ENCODE peak calls at places on chromosome 16, in six cellular contexts. One of them, this sample, is unnamed.

GRCh38 chr16:13866073-13866472 is 53.9 kb upstream of the ERCC4 start:
- DNase-seq in Peyer's patch: peak; percentile 53
- DNase-seq in pancreas: peak; percentile 86
- DNase-seq in naive thymus-derived CD4-positive, alpha-beta T cell: peak; percentile 2
- DNase-seq in bronchial epithelial cell: peak; percentile 67
- DNase-seq in IMR-90: peak; percentile 73
- DNase-seq in this sample: peak; percentile 79

GRCh38 chr16:1876468-1876867 is 4.5 kb upstream of the MEIOB start:
- DNase-seq in Peyer's patch: no peak
- DNase-seq in pancreas: no peak
- DNase-seq in naive thymus-derived CD4-positive, alpha-beta T cell: no peak
- DNase-seq in bronchial epithelial cell: no peak
- DNase-seq in IMR-90: no peak
- DNase-seq in this sample: no peak

GRCh38 chr16:25210758-25211157 is 6.0 kb upstream of the AQP8 start:
- DNase-seq in Peyer's patch: no peak
- DNase-seq in pancreas: no peak
- DNase-seq in naive thymus-derived CD4-positive, alpha-beta T cell: no peak
- DNase-seq in bronchial epithelial cell: peak; percentile 21
- DNase-seq in IMR-90: peak; percentile 83
- DNase-seq in this sample: no peak

GRCh38 chr16:30997887-30998711 is 12.3 kb downstream of the STX1B start:
- DNase-seq in Peyer's patch: no peak
- DNase-seq in pancreas: no peak
- DNase-seq in naive thymus-derived CD4-positive, alpha-beta T cell: no peak
- DNase-seq in bronchial epithelial cell: peak; percentile 90
- DNase-seq in IMR-90: peak; percentile 84
- DNase-seq in this sample: peak; percentile 74

GRCh38 chr16:72986011-72986410 is 61.9 kb downstream of the ZFHX3 start:
- DNase-seq in Peyer's patch: no peak
- DNase-seq in pancreas: no peak
- DNase-seq in naive thymus-derived CD4-positive, alpha-beta T cell: no peak
- DNase-seq in bronchial epithelial cell: no peak
- DNase-seq in IMR-90: no peak
- DNase-seq in this sample: no peak

GRCh38 chr16:72783716-72784320 is 264.1 kb downstream of the ZFHX3 start:
- DNase-seq in Peyer's patch: no peak
- DNase-seq in pancreas: no peak
- DNase-seq in naive thymus-derived CD4-positive, alpha-beta T cell: no peak
- DNase-seq in bronchial epithelial cell: peak; percentile 11
- DNase-seq in IMR-90: peak; percentile 68
- DNase-seq in this sample: no peak

GRCh38 chr16:30949655-30950515 is 1.0 kb downstream of the ORAI3 start:
- DNase-seq in Peyer's patch: peak; percentile 85
- DNase-seq in pancreas: peak; percentile 74
- DNase-seq in naive thymus-derived CD4-positive, alpha-beta T cell: no peak
- DNase-seq in bronchial epithelial cell: peak; percentile 97
- DNase-seq in IMR-90: peak; percentile 80
- DNase-seq in this sample: no peak

GRCh38 chr16:11175850-11176341 is 80.1 kb downstream of the SOCS1 start:
- DNase-seq in Peyer's patch: no peak
- DNase-seq in pancreas: no peak
- DNase-seq in naive thymus-derived CD4-positive, alpha-beta T cell: no peak
- DNase-seq in bronchial epithelial cell: no peak
- DNase-seq in IMR-90: no peak
- DNase-seq in this sample: no peak

GRCh38 chr16:67278773-67279295 is 498 bp upstream of the PLEKHG4 start:
- DNase-seq in Peyer's patch: no peak
- DNase-seq in pancreas: no peak
- DNase-seq in naive thymus-derived CD4-positive, alpha-beta T cell: peak; percentile 42
- DNase-seq in bronchial epithelial cell: no peak
- DNase-seq in IMR-90: no peak
- DNase-seq in this sample: peak; percentile 84

GRCh38 chr16:50573947-50574751 is 26.0 kb downstream of the NKD1 start:
- DNase-seq in Peyer's patch: no peak
- DNase-seq in pancreas: no peak
- DNase-seq in naive thymus-derived CD4-positive, alpha-beta T cell: no peak
- DNase-seq in bronchial epithelial cell: no peak
- DNase-seq in IMR-90: no peak
- DNase-seq in this sample: peak; percentile 49

GRCh38 chr16:17448640-17449638 is 21.8 kb downstream of the XYLT1 start:
- DNase-seq in Peyer's patch: no peak
- DNase-seq in pancreas: peak; percentile 53
- DNase-seq in naive thymus-derived CD4-positive, alpha-beta T cell: peak; percentile 23
- DNase-seq in bronchial epithelial cell: no peak
- DNase-seq in IMR-90: no peak
- DNase-seq in this sample: no peak

GRCh38 chr16:49757744-49758069 is 98.2 kb downstream of the ZNF423 start:
- DNase-seq in Peyer's patch: no peak
- DNase-seq in pancreas: no peak
- DNase-seq in naive thymus-derived CD4-positive, alpha-beta T cell: no peak
- DNase-seq in bronchial epithelial cell: no peak
- DNase-seq in IMR-90: no peak
- DNase-seq in this sample: peak; percentile 83

GRCh38 chr16:15811778-15812750 is 44.8 kb downstream of the MYH11 start:
- DNase-seq in Peyer's patch: no peak
- DNase-seq in pancreas: peak; percentile 20
- DNase-seq in naive thymus-derived CD4-positive, alpha-beta T cell: no peak
- DNase-seq in bronchial epithelial cell: peak; percentile 64
- DNase-seq in IMR-90: peak; percentile 86
- DNase-seq in this sample: no peak

GRCh38 chr16:85943702-85944101 is 44.7 kb downstream of the IRF8 start:
- DNase-seq in Peyer's patch: no peak
- DNase-seq in pancreas: no peak
- DNase-seq in naive thymus-derived CD4-positive, alpha-beta T cell: no peak
- DNase-seq in bronchial epithelial cell: no peak
- DNase-seq in IMR-90: no peak
- DNase-seq in this sample: no peak

GRCh38 chr16:65767125-65767524 is 599.4 kb upstream of the CDH5 start:
- DNase-seq in Peyer's patch: no peak
- DNase-seq in pancreas: no peak
- DNase-seq in naive thymus-derived CD4-positive, alpha-beta T cell: no peak
- DNase-seq in bronchial epithelial cell: no peak
- DNase-seq in IMR-90: no peak
- DNase-seq in this sample: peak; percentile 21

GRCh38 chr16:57619133-57619605 is 9.3 kb upstream of the ADGRG1 start:
- DNase-seq in Peyer's patch: no peak
- DNase-seq in pancreas: no peak
- DNase-seq in naive thymus-derived CD4-positive, alpha-beta T cell: no peak
- DNase-seq in bronchial epithelial cell: no peak
- DNase-seq in IMR-90: no peak
- DNase-seq in this sample: no peak

GRCh38 chr16:76882105-76882504 is 308.9 kb upstream of the MON1B start:
- DNase-seq in Peyer's patch: no peak
- DNase-seq in pancreas: no peak
- DNase-seq in naive thymus-derived CD4-positive, alpha-beta T cell: no peak
- DNase-seq in bronchial epithelial cell: peak; percentile 2
- DNase-seq in IMR-90: no peak
- DNase-seq in this sample: no peak

GRCh38 chr16:79509221-79509631 is 91.3 kb downstream of the MAF start:
- DNase-seq in Peyer's patch: no peak
- DNase-seq in pancreas: peak; percentile 18
- DNase-seq in naive thymus-derived CD4-positive, alpha-beta T cell: no peak
- DNase-seq in bronchial epithelial cell: no peak
- DNase-seq in IMR-90: no peak
- DNase-seq in this sample: peak; percentile 37

GRCh38 chr16:31242197-31242596 is 17.6 kb upstream of the ITGAM start:
- DNase-seq in Peyer's patch: no peak
- DNase-seq in pancreas: no peak
- DNase-seq in naive thymus-derived CD4-positive, alpha-beta T cell: no peak
- DNase-seq in bronchial epithelial cell: no peak
- DNase-seq in IMR-90: peak; percentile 4
- DNase-seq in this sample: no peak

GRCh38 chr16:13343981-13344380 is 442.6 kb downstream of the SHISA9 start:
- DNase-seq in Peyer's patch: no peak
- DNase-seq in pancreas: no peak
- DNase-seq in naive thymus-derived CD4-positive, alpha-beta T cell: no peak
- DNase-seq in bronchial epithelial cell: no peak
- DNase-seq in IMR-90: no peak
- DNase-seq in this sample: no peak

GRCh38 chr16:3971706-3972105 is 91.2 kb upstream of the CREBBP start:
- DNase-seq in Peyer's patch: no peak
- DNase-seq in pancreas: no peak
- DNase-seq in naive thymus-derived CD4-positive, alpha-beta T cell: no peak
- DNase-seq in bronchial epithelial cell: no peak
- DNase-seq in IMR-90: peak; percentile 47
- DNase-seq in this sample: peak; percentile 26

GRCh38 chr16:3979070-3979469 is 98.6 kb upstream of the CREBBP start:
- DNase-seq in Peyer's patch: no peak
- DNase-seq in pancreas: no peak
- DNase-seq in naive thymus-derived CD4-positive, alpha-beta T cell: no peak
- DNase-seq in bronchial epithelial cell: no peak
- DNase-seq in IMR-90: no peak
- DNase-seq in this sample: peak; percentile 48

GRCh38 chr16:3977376-3977775 is 96.9 kb upstream of the CREBBP start:
- DNase-seq in Peyer's patch: no peak
- DNase-seq in pancreas: no peak
- DNase-seq in naive thymus-derived CD4-positive, alpha-beta T cell: no peak
- DNase-seq in bronchial epithelial cell: no peak
- DNase-seq in IMR-90: no peak
- DNase-seq in this sample: peak; percentile 32

GRCh38 chr16:3971261-3971660 is 90.7 kb upstream of the CREBBP start:
- DNase-seq in Peyer's patch: no peak
- DNase-seq in pancreas: no peak
- DNase-seq in naive thymus-derived CD4-positive, alpha-beta T cell: no peak
- DNase-seq in bronchial epithelial cell: peak; percentile 35
- DNase-seq in IMR-90: peak; percentile 98
- DNase-seq in this sample: no peak

DNA sequence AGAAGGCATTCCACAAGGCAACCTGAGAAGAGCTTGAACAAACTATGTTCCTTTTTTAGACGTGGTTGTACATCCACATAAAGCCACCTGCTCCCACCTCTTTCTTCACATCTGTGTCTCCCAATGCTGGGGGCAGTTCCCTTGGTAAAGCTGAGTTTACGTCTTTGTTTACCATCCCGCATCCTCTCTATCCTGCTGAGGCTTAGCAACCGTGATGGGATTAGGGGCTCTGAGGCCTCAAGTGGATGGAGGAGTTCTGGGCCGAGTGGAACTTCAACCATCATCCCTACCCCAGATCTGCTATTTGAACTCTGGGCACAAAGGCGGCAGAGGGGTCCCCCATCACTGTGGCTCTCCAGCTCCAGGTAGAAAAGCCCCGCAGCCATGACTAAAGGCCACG is 94.2 kb upstream of the CREBBP start:
- DNase-seq in Peyer's patch: no peak
- DNase-seq in pancreas: no peak
- DNase-seq in naive thymus-derived CD4-positive, alpha-beta T cell: no peak
- DNase-seq in bronchial epithelial cell: no peak
- DNase-seq in IMR-90: no peak
- DNase-seq in this sample: peak; percentile 55
- H3K36me3 ChIP-seq in Peyer's patch: peaks cover 29% of the 10 kb centered on the region
- H3K36me3 ChIP-seq in pancreas: peaks cover 12% of the 10 kb centered on the region
- H3K36me3 ChIP-seq in naive thymus-derived CD4-positive, alpha-beta T cell: no peaks in the 10 kb centered on the region
- H3K36me3 ChIP-seq in bronchial epithelial cell: peaks cover 4% of the 10 kb centered on the region
- H3K36me3 ChIP-seq in IMR-90: peaks cover 19% of the 10 kb centered on the region
- H3K36me3 ChIP-seq in this sample: no peaks in the 10 kb centered on the region

GRCh38 chr16:84819644-84820304 is at the start of gene CRISPLD2:
- DNase-seq in Peyer's patch: peak; percentile 92
- DNase-seq in pancreas: peak; percentile 83
- DNase-seq in naive thymus-derived CD4-positive, alpha-beta T cell: peak; percentile 90
- DNase-seq in bronchial epithelial cell: peak; percentile 71
- DNase-seq in IMR-90: peak; percentile 84
- DNase-seq in this sample: peak; percentile 100

GRCh38 chr16:84820305-84820684 is 510 bp downstream of the CRISPLD2 start:
- DNase-seq in Peyer's patch: no peak
- DNase-seq in pancreas: no peak
- DNase-seq in naive thymus-derived CD4-positive, alpha-beta T cell: no peak
- DNase-seq in bronchial epithelial cell: no peak
- DNase-seq in IMR-90: no peak
- DNase-seq in this sample: no peak

GRCh38 chr16:84821179-84821578 is 1.4 kb downstream of the CRISPLD2 start:
- DNase-seq in Peyer's patch: no peak
- DNase-seq in pancreas: no peak
- DNase-seq in naive thymus-derived CD4-positive, alpha-beta T cell: no peak
- DNase-seq in bronchial epithelial cell: no peak
- DNase-seq in IMR-90: no peak
- DNase-seq in this sample: no peak

GRCh38 chr16:84821728-84822676 is 2.2 kb downstream of the CRISPLD2 start:
- DNase-seq in Peyer's patch: no peak
- DNase-seq in pancreas: no peak
- DNase-seq in naive thymus-derived CD4-positive, alpha-beta T cell: no peak
- DNase-seq in bronchial epithelial cell: no peak
- DNase-seq in IMR-90: no peak
- DNase-seq in this sample: no peak

DNA sequence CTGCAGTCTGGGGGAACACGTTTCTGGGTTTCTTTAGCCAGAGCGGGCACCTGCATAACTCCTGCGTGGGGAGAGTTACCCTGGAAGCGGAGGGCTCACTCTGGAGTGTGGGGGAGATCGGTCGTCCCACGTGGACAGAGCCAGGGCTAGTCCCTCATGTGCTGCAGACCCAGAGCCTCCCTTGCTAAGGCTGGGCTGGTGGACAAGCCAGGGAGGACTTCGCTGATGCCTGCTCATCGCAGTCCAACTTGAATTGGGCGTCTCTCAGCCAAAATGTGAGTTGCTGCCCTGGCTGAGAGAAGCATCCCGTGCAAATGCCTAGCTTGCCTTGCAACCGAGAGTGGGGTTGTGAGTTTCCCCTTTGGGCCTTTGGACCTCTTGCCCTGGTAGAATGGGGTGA is 986 bp downstream of the CRISPLD2 start:
- DNase-seq in Peyer's patch: no peak
- DNase-seq in pancreas: no peak
- DNase-seq in naive thymus-derived CD4-positive, alpha-beta T cell: no peak
- DNase-seq in bronchial epithelial cell: no peak
- DNase-seq in IMR-90: no peak
- DNase-seq in this sample: no peak
- H3K4me3 ChIP-seq in Peyer's patch: peak overlapping the region; percentile 43
- H3K4me3 ChIP-seq in pancreas: peak overlapping the region; percentile 1
- H3K4me3 ChIP-seq in naive thymus-derived CD4-positive, alpha-beta T cell: no peak overlapping the region
- H3K4me3 ChIP-seq in bronchial epithelial cell: no peak overlapping the region
- H3K4me3 ChIP-seq in IMR-90: peak overlapping the region; percentile 52
- H3K4me3 ChIP-seq in this sample: no peak overlapping the region

GRCh38 chr16:177394-177822 is 928 bp downstream of the HBA1 start:
- DNase-seq in Peyer's patch: no peak
- DNase-seq in pancreas: no peak
- DNase-seq in naive thymus-derived CD4-positive, alpha-beta T cell: no peak
- DNase-seq in bronchial epithelial cell: no peak
- DNase-seq in IMR-90: peak; percentile 25
- DNase-seq in this sample: peak; percentile 71
- H3K27me3 ChIP-seq in Peyer's patch: peaks cover 45% of the 10 kb centered on the region
- H3K27me3 ChIP-seq in pancreas: peaks cover 7% of the 10 kb centered on the region
- H3K27me3 ChIP-seq in naive thymus-derived CD4-positive, alpha-beta T cell: peaks cover 28% of the 10 kb centered on the region
- H3K27me3 ChIP-seq in bronchial epithelial cell: peaks cover 19% of the 10 kb centered on the region
- H3K27me3 ChIP-seq in IMR-90: peaks cover 40% of the 10 kb centered on the region
- H3K27me3 ChIP-seq in this sample: peaks cover 72% of the 10 kb centered on the region

GRCh38 chr16:89793955-89794354 is 22.5 kb downstream of the FANCA start:
- DNase-seq in Peyer's patch: no peak
- DNase-seq in pancreas: no peak
- DNase-seq in naive thymus-derived CD4-positive, alpha-beta T cell: no peak
- DNase-seq in bronchial epithelial cell: no peak
- DNase-seq in IMR-90: no peak
- DNase-seq in this sample: no peak
- H3K36me3 ChIP-seq in Peyer's patch: no peaks in the 10 kb centered on the region
- H3K36me3 ChIP-seq in pancreas: no peaks in the 10 kb centered on the region
- H3K36me3 ChIP-seq in naive thymus-derived CD4-positive, alpha-beta T cell: no peaks in the 10 kb centered on the region
- H3K36me3 ChIP-seq in bronchial epithelial cell: peaks cover 7% of the 10 kb centered on the region
- H3K36me3 ChIP-seq in IMR-90: peaks cover 23% of the 10 kb centered on the region
- H3K36me3 ChIP-seq in this sample: peaks cover 32% of the 10 kb centered on the region

This sample was measured in H7.